ENCODE peak calls at places on chromosomes 3 and 15, in nine cellular contexts. One of them, this sample, is unnamed.

GRCh38 chr3:184180165-184180564 is 5.5 kb downstream of the AP2M1 start:
- DNase-seq in WERI-Rb-1: no peak
- DNase-seq in RWPE1: no peak
- DNase-seq in activated gamma-delta T cell treated with Interleukin-2 at 50 U/mL for 16 hours: no peak
- DNase-seq in sciatic nerve: no peak
- DNase-seq in EL: peak
- DNase-seq in COLO829: no peak
- DNase-seq in T-helper 17 cell: no peak
- DNase-seq in AG04450: no peak
- DNase-seq in this sample: no peak

GRCh38 chr3:13273604-13274105 is 146.5 kb downstream of the NUP210 start:
- DNase-seq in RWPE1: no peak
- DNase-seq in sciatic nerve: no peak
- DNase-seq in WERI-Rb-1: no peak
- DNase-seq in EL: no peak
- DNase-seq in COLO829: no peak
- DNase-seq in AG04450: no peak
- DNase-seq in T-helper 17 cell: no peak
- DNase-seq in activated gamma-delta T cell treated with Interleukin-2 at 50 U/mL for 16 hours: no peak
- DNase-seq in this sample: no peak

GRCh38 chr15:96424674-96425073 is 94.2 kb downstream of the NR2F2 start:
- DNase-seq in sciatic nerve: no peak
- DNase-seq in RWPE1: no peak
- DNase-seq in AG04450: no peak
- DNase-seq in T-helper 17 cell: no peak
- DNase-seq in EL: no peak
- DNase-seq in activated gamma-delta T cell treated with Interleukin-2 at 50 U/mL for 16 hours: no peak
- DNase-seq in COLO829: no peak
- DNase-seq in WERI-Rb-1: no peak
- DNase-seq in this sample: no peak

GRCh38 chr3:54188176-54188791 is 65.9 kb downstream of the CACNA2D3 start:
- DNase-seq in T-helper 17 cell: no peak
- DNase-seq in sciatic nerve: no peak
- DNase-seq in activated gamma-delta T cell treated with Interleukin-2 at 50 U/mL for 16 hours: peak
- DNase-seq in WERI-Rb-1: no peak
- DNase-seq in COLO829: peak
- DNase-seq in RWPE1: peak
- DNase-seq in AG04450: no peak
- DNase-seq in EL: peak
- DNase-seq in this sample: peak

GRCh38 chr3:126127904-126128303 is 44.0 kb upstream of the SLC41A3 start:
- DNase-seq in activated gamma-delta T cell treated with Interleukin-2 at 50 U/mL for 16 hours: no peak
- DNase-seq in COLO829: no peak
- DNase-seq in AG04450: no peak
- DNase-seq in sciatic nerve: peak
- DNase-seq in EL: no peak
- DNase-seq in RWPE1: no peak
- DNase-seq in T-helper 17 cell: no peak
- DNase-seq in WERI-Rb-1: peak
- DNase-seq in this sample: no peak

GRCh38 chr3:43783987-43784639 is 93.4 kb downstream of the ABHD5 start:
- DNase-seq in RWPE1: no peak
- DNase-seq in sciatic nerve: no peak
- DNase-seq in T-helper 17 cell: no peak
- DNase-seq in COLO829: no peak
- DNase-seq in WERI-Rb-1: no peak
- DNase-seq in AG04450: no peak
- DNase-seq in activated gamma-delta T cell treated with Interleukin-2 at 50 U/mL for 16 hours: no peak
- DNase-seq in EL: no peak
- DNase-seq in this sample: no peak

GRCh38 chr15:25784141-25784540 is 79.0 kb downstream of the ATP10A start:
- DNase-seq in EL: no peak
- DNase-seq in AG04450: no peak
- DNase-seq in RWPE1: no peak
- DNase-seq in sciatic nerve: no peak
- DNase-seq in WERI-Rb-1: no peak
- DNase-seq in T-helper 17 cell: no peak
- DNase-seq in COLO829: no peak
- DNase-seq in activated gamma-delta T cell treated with Interleukin-2 at 50 U/mL for 16 hours: no peak
- DNase-seq in this sample: no peak

GRCh38 chr3:63349583-63350177 is 71.6 kb downstream of the SYNPR start:
- DNase-seq in EL: peak
- DNase-seq in sciatic nerve: no peak
- DNase-seq in COLO829: peak
- DNase-seq in activated gamma-delta T cell treated with Interleukin-2 at 50 U/mL for 16 hours: no peak
- DNase-seq in T-helper 17 cell: peak
- DNase-seq in AG04450: no peak
- DNase-seq in RWPE1: peak
- DNase-seq in WERI-Rb-1: peak
- DNase-seq in this sample: peak

GRCh38 chr3:122942937-122943827 is 84.4 kb downstream of the SEMA5B start:
- DNase-seq in sciatic nerve: peak
- DNase-seq in T-helper 17 cell: no peak
- DNase-seq in COLO829: peak
- DNase-seq in WERI-Rb-1: peak
- DNase-seq in EL: peak
- DNase-seq in AG04450: peak
- DNase-seq in activated gamma-delta T cell treated with Interleukin-2 at 50 U/mL for 16 hours: peak
- DNase-seq in RWPE1: peak
- DNase-seq in this sample: peak

GRCh38 chr3:171854649-171855305 is 11.6 kb downstream of the TMEM212 start:
- DNase-seq in T-helper 17 cell: no peak
- DNase-seq in COLO829: no peak
- DNase-seq in activated gamma-delta T cell treated with Interleukin-2 at 50 U/mL for 16 hours: no peak
- DNase-seq in AG04450: no peak
- DNase-seq in sciatic nerve: no peak
- DNase-seq in RWPE1: no peak
- DNase-seq in EL: no peak
- DNase-seq in WERI-Rb-1: no peak
- DNase-seq in this sample: no peak

GRCh38 chr15:34802803-34803395 is 7.5 kb upstream of the ACTC1 start:
- DNase-seq in T-helper 17 cell: no peak
- DNase-seq in COLO829: no peak
- DNase-seq in sciatic nerve: no peak
- DNase-seq in RWPE1: no peak
- DNase-seq in WERI-Rb-1: no peak
- DNase-seq in EL: no peak
- DNase-seq in AG04450: no peak
- DNase-seq in activated gamma-delta T cell treated with Interleukin-2 at 50 U/mL for 16 hours: no peak
- DNase-seq in this sample: no peak

GRCh38 chr3:169432692-169433432 is 230.7 kb downstream of the MECOM start:
- DNase-seq in RWPE1: no peak
- DNase-seq in activated gamma-delta T cell treated with Interleukin-2 at 50 U/mL for 16 hours: no peak
- DNase-seq in T-helper 17 cell: no peak
- DNase-seq in AG04450: no peak
- DNase-seq in WERI-Rb-1: no peak
- DNase-seq in COLO829: no peak
- DNase-seq in sciatic nerve: no peak
- DNase-seq in EL: no peak
- DNase-seq in this sample: no peak

GRCh38 chr3:81643721-81644120 is 117.7 kb downstream of the GBE1 start:
- DNase-seq in COLO829: no peak
- DNase-seq in T-helper 17 cell: no peak
- DNase-seq in WERI-Rb-1: peak
- DNase-seq in sciatic nerve: no peak
- DNase-seq in RWPE1: peak
- DNase-seq in EL: peak
- DNase-seq in activated gamma-delta T cell treated with Interleukin-2 at 50 U/mL for 16 hours: no peak
- DNase-seq in AG04450: no peak
- DNase-seq in this sample: no peak

GRCh38 chr15:36886135-36887011 is 214.0 kb downstream of the MEIS2 start:
- DNase-seq in EL: no peak
- DNase-seq in activated gamma-delta T cell treated with Interleukin-2 at 50 U/mL for 16 hours: no peak
- DNase-seq in AG04450: no peak
- DNase-seq in COLO829: no peak
- DNase-seq in sciatic nerve: no peak
- DNase-seq in RWPE1: no peak
- DNase-seq in T-helper 17 cell: no peak
- DNase-seq in WERI-Rb-1: no peak
- DNase-seq in this sample: no peak

GRCh38 chr3:136954246-136954645 is 3.5 kb upstream of the IL20RB start:
- DNase-seq in WERI-Rb-1: no peak
- DNase-seq in activated gamma-delta T cell treated with Interleukin-2 at 50 U/mL for 16 hours: no peak
- DNase-seq in COLO829: no peak
- DNase-seq in EL: peak
- DNase-seq in T-helper 17 cell: no peak
- DNase-seq in sciatic nerve: no peak
- DNase-seq in RWPE1: no peak
- DNase-seq in AG04450: no peak
- DNase-seq in this sample: no peak

GRCh38 chr3:155131104-155131503 is 51.0 kb downstream of the MME start:
- DNase-seq in activated gamma-delta T cell treated with Interleukin-2 at 50 U/mL for 16 hours: no peak
- DNase-seq in AG04450: peak
- DNase-seq in WERI-Rb-1: no peak
- DNase-seq in sciatic nerve: no peak
- DNase-seq in COLO829: peak
- DNase-seq in T-helper 17 cell: no peak
- DNase-seq in RWPE1: peak
- DNase-seq in EL: peak
- DNase-seq in this sample: no peak

GRCh38 chr3:46517016-46517770 is 19.4 kb downstream of the RTP3 start:
- DNase-seq in AG04450: no peak
- DNase-seq in COLO829: peak
- DNase-seq in sciatic nerve: no peak
- DNase-seq in EL: peak
- DNase-seq in WERI-Rb-1: no peak
- DNase-seq in activated gamma-delta T cell treated with Interleukin-2 at 50 U/mL for 16 hours: no peak
- DNase-seq in T-helper 17 cell: no peak
- DNase-seq in RWPE1: peak
- DNase-seq in this sample: no peak

GRCh38 chr3:12644297-12644937 is 19.5 kb downstream of the RAF1 start:
- DNase-seq in RWPE1: no peak
- DNase-seq in activated gamma-delta T cell treated with Interleukin-2 at 50 U/mL for 16 hours: no peak
- DNase-seq in WERI-Rb-1: no peak
- DNase-seq in COLO829: no peak
- DNase-seq in sciatic nerve: no peak
- DNase-seq in EL: peak
- DNase-seq in T-helper 17 cell: no peak
- DNase-seq in AG04450: no peak
- DNase-seq in this sample: no peak

GRCh38 chr3:128011140-128011539 is 41.1 kb upstream of the SEC61A1 start:
- DNase-seq in activated gamma-delta T cell treated with Interleukin-2 at 50 U/mL for 16 hours: no peak
- DNase-seq in COLO829: no peak
- DNase-seq in RWPE1: peak
- DNase-seq in WERI-Rb-1: peak
- DNase-seq in sciatic nerve: no peak
- DNase-seq in EL: peak
- DNase-seq in AG04450: no peak
- DNase-seq in T-helper 17 cell: no peak
- DNase-seq in this sample: peak

GRCh38 chr15:82830427-82831173 is 21.2 kb downstream of the WHAMM start:
- DNase-seq in COLO829: no peak
- DNase-seq in EL: no peak
- DNase-seq in WERI-Rb-1: no peak
- DNase-seq in AG04450: no peak
- DNase-seq in RWPE1: no peak
- DNase-seq in T-helper 17 cell: no peak
- DNase-seq in activated gamma-delta T cell treated with Interleukin-2 at 50 U/mL for 16 hours: no peak
- DNase-seq in sciatic nerve: no peak
- DNase-seq in this sample: no peak

GRCh38 chr3:186998937-186999368 is 68.6 kb downstream of the ST6GAL1 start:
- DNase-seq in RWPE1: no peak
- DNase-seq in activated gamma-delta T cell treated with Interleukin-2 at 50 U/mL for 16 hours: no peak
- DNase-seq in sciatic nerve: peak
- DNase-seq in WERI-Rb-1: no peak
- DNase-seq in COLO829: no peak
- DNase-seq in T-helper 17 cell: no peak
- DNase-seq in AG04450: no peak
- DNase-seq in EL: no peak
- DNase-seq in this sample: peak

GRCh38 chr15:90039996-90040395 is 38.9 kb downstream of the ZNF710 start:
- DNase-seq in COLO829: no peak
- DNase-seq in activated gamma-delta T cell treated with Interleukin-2 at 50 U/mL for 16 hours: no peak
- DNase-seq in WERI-Rb-1: no peak
- DNase-seq in sciatic nerve: no peak
- DNase-seq in EL: peak
- DNase-seq in T-helper 17 cell: no peak
- DNase-seq in RWPE1: no peak
- DNase-seq in AG04450: no peak
- DNase-seq in this sample: no peak

GRCh38 chr3:10648181-10648580 is 142.8 kb upstream of the ATP2B2 start:
- DNase-seq in activated gamma-delta T cell treated with Interleukin-2 at 50 U/mL for 16 hours: no peak
- DNase-seq in RWPE1: peak
- DNase-seq in sciatic nerve: no peak
- DNase-seq in COLO829: no peak
- DNase-seq in T-helper 17 cell: no peak
- DNase-seq in WERI-Rb-1: no peak
- DNase-seq in EL: no peak
- DNase-seq in AG04450: no peak
- DNase-seq in this sample: no peak